ENCODE peak calls at places on chromosomes 2 and 18, in six cellular contexts. U is keratinocyte, D is body of pancreas, C is fibroblast of lung, I is Peyer's patch, M is kidney. T is an unnamed sample.

GRCh38 chr18:79681484-79682387 is 2.1 kb downstream of the CTDP1 start:
- DNase-seq in U (no peak), D (no peak), C (no peak), I (peak; percentile 66), M (no peak), T (peak; percentile 50)

GRCh38 chr2:131112477-131113027 is 7.4 kb downstream of the PLEKHB2 start:
- DNase-seq in U (no peak), D (no peak), C (peak; percentile 26), I (no peak), M (no peak), T (no peak)

GRCh38 chr2:210502997-210503621 is 26.6 kb upstream of the LANCL1 start:
- DNase-seq in U (no peak), D (peak; percentile 69), C (peak; percentile 64), I (peak; percentile 77), M (no peak), T (peak; percentile 12)

GRCh38 chr2:223051580-223052375 is at the start of gene KCNE4:
- DNase-seq in U (no peak), D (peak; percentile 43), C (peak; percentile 87), I (no peak), M (no peak), T (no peak)

GRCh38 chr18:49865401-49865800 is 52.1 kb upstream of the ACAA2 start:
- DNase-seq in U (no peak), D (peak; percentile 95), C (no peak), I (peak; percentile 56), M (no peak), T (no peak)

GRCh38 chr2:27628767-27629709 is at the start of the genes CCDC121 and GPN1:
- DNase-seq in U (peak; percentile 63), D (peak; percentile 84), C (peak; percentile 89), I (peak; percentile 96), M (peak; percentile 96), T (peak; percentile 95)

GRCh38 chr2:184971669-184972068 is 373.3 kb downstream of the ZNF804A start:
- DNase-seq in U (no peak), D (no peak), C (no peak), I (no peak), M (no peak), T (no peak)

GRCh38 chr2:120509213-120509815 is 163.4 kb downstream of the INHBB start:
- DNase-seq in U (no peak), D (no peak), C (no peak), I (no peak), M (peak; percentile 54), T (no peak)

GRCh38 chr2:156332452-156333273 is at the start of gene NR4A2:
- DNase-seq in U (no peak), D (peak; percentile 95), C (peak; percentile 92), I (peak; percentile 98), M (peak; percentile 95), T (peak; percentile 92)

GRCh38 chr2:38592951-38593350 is 9.8 kb downstream of the HNRNPLL start:
- DNase-seq in U (no peak), D (no peak), C (peak; percentile 62), I (no peak), M (no peak), T (no peak)

GRCh38 chr2:230219419-230220331 is at the start of gene SP110:
- DNase-seq in U (peak; percentile 98), D (peak; percentile 91), C (peak; percentile 88), I (peak; percentile 92), M (peak; percentile 90), T (peak; percentile 74)

GRCh38 chr2:74917702-74918619 is 40.5 kb upstream of the POLE4 start:
- DNase-seq in U (peak; percentile 54), D (no peak), C (peak; percentile 50), I (peak; percentile 55), M (no peak), T (no peak)

DNA sequence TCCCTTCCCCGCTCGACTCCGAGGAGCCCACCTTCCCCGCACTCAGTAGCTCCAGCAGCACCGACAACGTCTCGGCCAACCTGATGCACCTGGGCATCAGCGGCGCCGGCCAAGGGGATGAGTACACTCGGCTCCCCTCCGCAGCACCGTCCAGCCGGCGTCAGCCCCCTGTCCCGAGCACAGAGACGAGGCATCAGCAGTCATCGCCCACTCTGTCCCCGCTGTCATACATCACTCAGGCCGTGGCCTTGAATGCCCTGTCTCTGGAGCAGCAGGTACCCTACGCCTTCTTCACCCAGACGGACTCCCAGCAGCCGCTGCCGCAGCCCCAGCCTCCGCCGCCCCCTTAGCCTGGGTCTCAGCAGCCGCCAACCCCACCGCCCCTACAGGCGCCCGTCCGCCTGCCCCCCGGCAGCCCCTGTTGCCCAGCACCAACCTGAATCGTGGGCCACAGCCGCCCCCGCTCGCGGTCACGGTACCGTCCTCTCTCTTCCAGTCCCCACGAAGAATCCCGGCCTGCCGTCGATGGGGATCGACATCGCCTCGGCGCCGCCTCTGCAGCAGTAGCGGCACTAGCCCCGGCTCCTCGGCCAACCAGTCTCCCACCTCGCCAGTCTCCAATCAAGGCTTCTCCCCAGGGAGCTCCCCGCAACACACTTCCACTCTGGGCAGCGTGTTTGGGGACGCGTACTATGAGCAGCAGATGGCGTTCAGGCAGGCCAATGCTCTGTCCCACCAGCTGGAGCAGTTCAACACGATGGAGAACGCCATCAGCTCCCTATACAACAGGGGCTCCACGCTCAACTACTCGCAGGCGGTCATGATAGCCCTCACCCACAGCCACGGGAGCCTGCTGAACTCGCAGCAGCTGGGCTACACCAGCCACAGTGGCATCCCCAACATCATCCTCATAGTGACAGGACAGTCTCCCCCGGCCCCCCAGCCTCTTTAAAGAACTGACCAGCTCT is 1195.9 kb upstream of the CHAC2 start:
- DNase-seq in U (no peak), D (no peak), C (no peak), I (no peak), M (peak; percentile 59), T (no peak)
- H3K9me3 ChIP-seq in U (no peaks in the 10 kb centered on the region), D (no peaks in the 10 kb centered on the region), C (no peaks in the 10 kb centered on the region), I (peaks cover 6% of the 10 kb centered on the region), M (no peaks in the 10 kb centered on the region), T (peaks cover 2% of the 10 kb centered on the region)

GRCh38 chr18:8946046-8946838 is 156.3 kb upstream of the NDUFV2 start:
- DNase-seq in U (peak; percentile 82), D (no peak), C (peak; percentile 98), I (no peak), M (no peak), T (no peak)

GRCh38 chr18:8949206-8949605 is 153.3 kb upstream of the NDUFV2 start:
- DNase-seq in U (no peak), D (no peak), C (no peak), I (no peak), M (no peak), T (no peak)

GRCh38 chr18:8947576-8947975 is 154.9 kb upstream of the NDUFV2 start:
- DNase-seq in U (no peak), D (no peak), C (no peak), I (no peak), M (no peak), T (no peak)

GRCh38 chr18:8948011-8948410 is 154.5 kb upstream of the NDUFV2 start:
- DNase-seq in U (no peak), D (no peak), C (no peak), I (no peak), M (no peak), T (no peak)

DNA sequence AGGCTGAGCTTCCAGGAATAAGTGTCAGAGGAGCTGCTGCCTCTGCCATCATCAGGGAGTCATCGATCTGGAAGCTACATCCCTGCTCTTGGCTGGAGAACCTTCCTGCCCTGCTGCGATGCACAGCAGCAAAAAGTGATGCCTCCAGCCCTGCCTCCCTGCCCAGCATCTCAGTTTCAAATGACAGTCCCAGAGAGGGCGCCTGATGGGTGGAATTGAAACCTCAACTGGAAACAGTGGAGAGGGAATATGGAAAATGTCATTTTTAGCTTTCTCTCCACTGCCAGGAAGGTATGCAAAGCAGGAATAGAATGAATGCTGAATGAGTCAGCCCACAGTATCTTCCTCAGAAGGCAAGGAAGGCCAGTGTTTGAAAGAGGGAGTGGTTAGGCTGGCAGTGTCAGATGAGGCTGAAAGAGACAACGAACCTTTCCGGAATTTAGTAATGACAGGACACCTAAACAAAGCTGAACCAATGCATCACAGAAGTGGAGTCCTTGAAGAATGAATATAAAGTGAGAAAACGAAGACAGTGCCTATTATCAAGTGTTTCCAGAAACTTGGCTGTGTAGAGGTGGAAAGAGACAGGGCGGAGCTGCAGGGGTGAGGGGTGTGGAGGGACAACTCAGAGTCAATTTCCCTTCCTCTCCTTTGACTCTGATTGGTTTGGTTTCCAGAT is 153.9 kb upstream of the NDUFV2 start:
- DNase-seq in U (no peak), D (no peak), C (peak; percentile 72), I (no peak), M (no peak), T (no peak)
- H3K4me1 ChIP-seq in U (peaks cover 42% of the 10 kb centered on the region), D (no peaks in the 10 kb centered on the region), C (peaks cover 27% of the 10 kb centered on the region), I (no peaks in the 10 kb centered on the region), M (no peaks in the 10 kb centered on the region), T (no peaks in the 10 kb centered on the region)

DNA sequence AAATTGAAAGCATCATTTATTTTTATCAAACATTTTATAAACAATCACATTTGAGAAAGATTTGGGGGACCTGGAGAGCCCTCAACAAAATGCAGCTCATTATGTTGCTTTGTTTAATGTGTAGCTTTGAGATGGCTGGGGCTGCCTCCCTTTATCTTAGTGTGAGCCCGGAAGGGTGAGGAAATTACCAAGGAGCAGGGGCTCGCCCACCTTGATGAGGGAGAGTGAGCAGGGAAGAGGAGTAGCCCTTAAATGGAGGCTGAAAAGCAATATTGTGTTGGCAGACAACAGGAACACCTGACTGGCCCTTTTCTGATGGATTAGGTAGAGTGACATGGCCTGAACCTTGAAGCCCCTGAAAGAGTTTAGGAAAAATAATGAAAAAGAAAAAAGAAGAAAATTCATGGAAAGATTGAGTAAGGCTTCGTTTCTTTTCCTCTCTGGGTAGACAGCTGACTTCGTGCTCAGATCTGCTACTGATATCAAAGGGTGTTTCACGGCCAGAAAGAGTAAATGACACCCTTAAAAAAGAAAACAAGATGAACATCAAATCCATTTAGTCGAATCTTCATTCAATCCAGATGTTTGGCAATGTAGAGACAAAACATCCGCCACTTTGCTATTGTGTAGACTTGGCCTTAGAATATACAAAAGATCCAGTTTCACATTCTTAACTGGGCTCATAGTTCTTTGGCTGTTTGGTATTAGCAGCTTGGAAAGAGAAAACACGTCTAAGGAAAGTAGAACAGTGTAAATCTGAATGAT is 206.5 kb upstream of the TCF4 start:
- DNase-seq in U (no peak), D (no peak), C (peak; percentile 51), I (no peak), M (no peak), T (no peak)
- H3K27ac ChIP-seq in U (no peak overlapping the region), D (no peak overlapping the region), C (no peak overlapping the region), I (no peak overlapping the region), M (no peak overlapping the region), T (no peak overlapping the region)

DNA sequence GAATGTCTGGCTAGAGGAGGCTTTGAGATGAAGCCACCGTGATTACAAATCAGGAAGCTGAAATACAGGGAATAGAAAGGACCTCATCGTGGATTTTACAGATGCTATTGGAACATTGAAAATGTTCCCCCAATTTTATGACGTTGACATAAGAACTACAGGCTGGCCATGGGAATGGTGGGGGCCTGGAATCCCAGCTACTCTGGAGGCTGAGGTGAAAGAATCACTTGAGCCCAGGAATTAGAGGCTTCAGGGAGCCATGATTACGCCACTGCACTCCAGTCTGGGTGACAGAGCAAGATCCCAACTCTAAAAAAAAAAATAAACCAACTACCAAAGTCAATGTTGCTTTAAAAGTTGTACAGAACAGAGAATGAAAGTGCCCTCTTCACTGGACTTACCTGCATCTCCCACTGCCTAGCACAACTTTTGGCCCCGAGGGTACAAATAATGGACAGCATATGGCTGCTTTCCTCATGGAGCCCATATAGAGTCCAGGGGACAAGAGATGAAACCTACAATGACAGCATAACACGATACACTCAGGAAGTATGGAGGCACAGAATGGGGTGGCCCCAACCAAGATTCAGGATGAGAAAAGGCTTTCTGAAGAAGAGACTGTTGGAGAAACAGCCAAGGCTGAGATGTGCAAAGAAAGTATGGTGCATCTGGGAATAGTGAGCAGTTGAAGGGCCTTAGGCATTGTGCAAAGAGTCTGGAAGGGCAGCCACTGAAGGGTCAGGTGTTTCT is 254.8 kb downstream of the MYCN start:
- DNase-seq in U (no peak), D (no peak), C (no peak), I (no peak), M (no peak), T (no peak)
- H3K9me3 ChIP-seq in U (no peaks in the 10 kb centered on the region), D (no peaks in the 10 kb centered on the region), C (no peaks in the 10 kb centered on the region), I (no peaks in the 10 kb centered on the region), M (no peaks in the 10 kb centered on the region), T (no peaks in the 10 kb centered on the region)